ENCODE peak calls at places on chromosome 15, in five cellular contexts. One of them, this sample, is unnamed.

GRCh38 chr15:20346082-20346805 is 195.4 kb downstream of the GOLGA6L6 start:
- DNase-seq in CD8-positive, alpha-beta T cell: no peak
- DNase-seq in cardiac muscle cell: no peak
- DNase-seq in suprapubic skin: peak
- DNase-seq in MM.1S: peak
- DNase-seq in this sample: no peak

GRCh38 chr15:56484284-56484683 is 19.3 kb upstream of the MNS1 start:
- DNase-seq in CD8-positive, alpha-beta T cell: no peak
- DNase-seq in cardiac muscle cell: no peak
- DNase-seq in MM.1S: no peak
- DNase-seq in suprapubic skin: no peak
- DNase-seq in this sample: no peak

GRCh38 chr15:60005352-60006202 is 1.5 kb downstream of the FOXB1 start:
- DNase-seq in MM.1S: no peak
- DNase-seq in suprapubic skin: no peak
- DNase-seq in cardiac muscle cell: no peak
- DNase-seq in CD8-positive, alpha-beta T cell: no peak
- DNase-seq in this sample: no peak

GRCh38 chr15:70264014-70264492 is 166.3 kb upstream of the TLE3 start:
- DNase-seq in suprapubic skin: no peak
- DNase-seq in MM.1S: no peak
- DNase-seq in CD8-positive, alpha-beta T cell: no peak
- DNase-seq in cardiac muscle cell: peak
- DNase-seq in this sample: no peak

GRCh38 chr15:68658151-68658550 is 79.4 kb downstream of the CORO2B start:
- DNase-seq in suprapubic skin: no peak
- DNase-seq in cardiac muscle cell: no peak
- DNase-seq in MM.1S: no peak
- DNase-seq in CD8-positive, alpha-beta T cell: no peak
- DNase-seq in this sample: no peak

GRCh38 chr15:101320501-101321052 is 25.5 kb upstream of the SNRPA1 start:
- DNase-seq in MM.1S: peak
- DNase-seq in cardiac muscle cell: peak
- DNase-seq in suprapubic skin: no peak
- DNase-seq in CD8-positive, alpha-beta T cell: peak
- DNase-seq in this sample: peak

GRCh38 chr15:69661871-69662667 is 209.5 kb downstream of the RPLP1 start:
- DNase-seq in CD8-positive, alpha-beta T cell: no peak
- DNase-seq in cardiac muscle cell: no peak
- DNase-seq in suprapubic skin: no peak
- DNase-seq in MM.1S: no peak
- DNase-seq in this sample: peak

GRCh38 chr15:92636950-92637481 is 18.6 kb downstream of the FAM174B start:
- DNase-seq in MM.1S: peak
- DNase-seq in cardiac muscle cell: no peak
- DNase-seq in CD8-positive, alpha-beta T cell: no peak
- DNase-seq in suprapubic skin: peak
- DNase-seq in this sample: no peak

GRCh38 chr15:41544650-41545015 is 576 bp upstream of the RPAP1 start:
- DNase-seq in MM.1S: no peak
- DNase-seq in CD8-positive, alpha-beta T cell: peak
- DNase-seq in suprapubic skin: peak
- DNase-seq in cardiac muscle cell: no peak
- DNase-seq in this sample: no peak

GRCh38 chr15:44716983-44717602 is 5.8 kb downstream of the B2M start:
- DNase-seq in CD8-positive, alpha-beta T cell: no peak
- DNase-seq in MM.1S: peak
- DNase-seq in suprapubic skin: no peak
- DNase-seq in cardiac muscle cell: no peak
- DNase-seq in this sample: no peak
- H3K4me3 ChIP-seq in CD8-positive, alpha-beta T cell: peak
- H3K4me3 ChIP-seq in MM.1S: no peak
- H3K4me3 ChIP-seq in suprapubic skin: no peak
- H3K4me3 ChIP-seq in cardiac muscle cell: no peak
- H3K4me3 ChIP-seq in this sample: no peak

DNA sequence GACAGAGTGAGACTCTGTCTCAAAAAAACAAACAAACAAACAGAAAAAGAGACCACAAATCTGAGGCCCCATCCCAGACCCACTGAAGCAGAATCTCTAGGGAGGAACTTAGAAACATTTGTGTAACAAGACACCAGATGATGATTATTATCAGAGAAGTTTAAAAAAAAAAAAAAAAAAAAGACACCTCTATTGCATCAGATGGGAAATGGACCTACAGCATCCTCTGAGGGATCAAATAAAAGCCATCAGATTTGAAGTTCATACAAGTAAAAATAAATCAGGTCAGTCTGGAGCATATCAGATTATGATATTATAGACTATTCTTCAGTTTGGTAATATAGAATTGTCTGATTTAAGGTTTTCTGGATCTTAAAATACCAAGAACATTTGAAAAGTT is 21.9 kb upstream of the LIPC start:
- DNase-seq in CD8-positive, alpha-beta T cell: no peak
- DNase-seq in MM.1S: no peak
- DNase-seq in suprapubic skin: no peak
- DNase-seq in cardiac muscle cell: no peak
- DNase-seq in this sample: no peak
- H3K4me3 ChIP-seq in CD8-positive, alpha-beta T cell: peak
- H3K4me3 ChIP-seq in MM.1S: no peak
- H3K4me3 ChIP-seq in suprapubic skin: peak
- H3K4me3 ChIP-seq in cardiac muscle cell: no peak
- H3K4me3 ChIP-seq in this sample: no peak

GRCh38 chr15:39874890-39875549 is 45.0 kb downstream of the GPR176 start:
- DNase-seq in MM.1S: peak
- DNase-seq in cardiac muscle cell: peak
- DNase-seq in suprapubic skin: no peak
- DNase-seq in CD8-positive, alpha-beta T cell: no peak
- DNase-seq in this sample: no peak
- H3K4me3 ChIP-seq in MM.1S: no peak
- H3K4me3 ChIP-seq in cardiac muscle cell: no peak
- H3K4me3 ChIP-seq in suprapubic skin: no peak
- H3K4me3 ChIP-seq in CD8-positive, alpha-beta T cell: no peak
- H3K4me3 ChIP-seq in this sample: no peak

DNA sequence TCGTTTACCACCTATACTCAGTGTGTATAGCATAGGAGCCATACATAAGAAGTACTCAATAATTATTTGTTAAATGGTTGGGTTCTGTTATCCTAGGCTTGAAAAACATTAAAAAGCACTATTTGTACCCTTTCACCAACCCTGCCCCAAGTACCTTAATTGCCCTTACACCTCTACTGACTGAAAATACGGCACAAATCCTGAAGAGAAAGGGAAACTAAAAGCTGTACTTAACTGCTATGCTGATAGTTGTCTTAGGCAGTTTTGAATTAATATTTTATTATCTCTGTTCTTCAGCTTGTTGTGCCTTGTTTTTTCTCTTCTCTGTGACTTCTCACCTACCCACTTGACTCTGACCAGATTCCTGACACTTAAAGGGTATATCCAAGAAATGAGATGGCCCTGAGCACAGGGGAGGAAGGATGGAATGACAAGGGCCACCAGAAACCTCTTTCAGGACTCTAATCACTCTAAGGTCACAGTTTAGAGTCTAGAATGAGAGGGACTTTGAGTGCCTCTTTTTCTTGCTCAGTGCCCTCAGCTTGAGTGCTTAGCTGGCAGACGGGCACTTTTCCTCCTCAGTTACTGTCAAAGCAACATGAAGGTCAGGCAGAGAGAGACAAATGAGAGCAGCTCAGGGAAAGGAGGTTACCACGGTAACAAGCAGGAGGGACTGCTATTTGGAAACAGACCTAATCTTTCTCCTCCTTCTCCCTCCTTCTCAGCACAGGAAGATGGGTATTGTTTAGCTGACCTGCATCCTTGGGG is 136.5 kb downstream of the ZNF609 start:
- DNase-seq in MM.1S: peak
- DNase-seq in cardiac muscle cell: peak
- DNase-seq in suprapubic skin: no peak
- DNase-seq in CD8-positive, alpha-beta T cell: peak
- DNase-seq in this sample: no peak
- H3K4me3 ChIP-seq in MM.1S: peak
- H3K4me3 ChIP-seq in cardiac muscle cell: no peak
- H3K4me3 ChIP-seq in suprapubic skin: no peak
- H3K4me3 ChIP-seq in CD8-positive, alpha-beta T cell: peak
- H3K4me3 ChIP-seq in this sample: peak